ENCODE peak calls at places on chromosomes 5 and 9, in ten cellular contexts. T is GM12865; M is activated T-helper 1 cell treated with anti-CD3 and anti-CD28 coated beads, Interleukin-2, amount 50 U/mL, for 16 hours; S is stimulated activated CD4-positive, alpha-beta T cell treated with anti-CD3 and anti-CD28 coated beads, Interleukin-15, amount 100 ng/mL, for 1 hour; G is fibroblast of the aortic adventitia; Q is mucosa of gallbladder; W is anterior cingulate cortex; D is nucleus accumbens; I is coronary artery; C is uterus. Y is an unnamed sample.

GRCh38 chr5:14172149-14172795 is 29.1 kb downstream of the TRIO start:
- DNase-seq in T (peak; percentile 84), M (no peak), S (no peak), G (no peak), Q (no peak), W (no peak), D (no peak), I (no peak), C (no peak), Y (peak; percentile 10)

GRCh38 chr5:89849819-89850515 is 559.6 kb downstream of the CETN3 start:
- DNase-seq in T (peak; percentile 56), M (no peak), S (no peak), G (peak; percentile 74), Q (no peak), W (no peak), D (no peak), I (no peak), C (no peak), Y (no peak)

GRCh38 chr5:66653380-66653779 is 57.2 kb downstream of the MAST4 start:
- DNase-seq in T (no peak), M (no peak), S (no peak), G (peak; percentile 74), Q (no peak), W (no peak), D (no peak), I (no peak), C (no peak), Y (no peak)

GRCh38 chr5:81751836-81752643 is 1.1 kb upstream of the SSBP2 start:
- DNase-seq in T (no peak), M (no peak), S (no peak), G (peak; percentile 37), Q (peak; percentile 16), W (peak; percentile 58), D (no peak), I (no peak), C (no peak), Y (no peak)

GRCh38 chr5:59328801-59329296 is 564.7 kb downstream of the PDE4D start:
- DNase-seq in T (no peak), M (no peak), S (no peak), G (peak; percentile 51), Q (no peak), W (no peak), D (no peak), I (no peak), C (no peak), Y (no peak)

GRCh38 chr9:94788706-94789105 is 62.2 kb downstream of the AOPEP start:
- DNase-seq in T (no peak), M (no peak), S (no peak), G (no peak), Q (no peak), W (no peak), D (no peak), I (no peak), C (no peak), Y (no peak)

GRCh38 chr5:137279631-137280236 is 219.4 kb downstream of the SPOCK1 start:
- DNase-seq in T (no peak), M (no peak), S (no peak), G (no peak), Q (no peak), W (no peak), D (no peak), I (no peak), C (no peak), Y (no peak)

GRCh38 chr5:103256178-103256577 is 2.4 kb upstream of the MACIR start:
- DNase-seq in T (peak; percentile 33), M (no peak), S (no peak), G (no peak), Q (no peak), W (no peak), D (no peak), I (no peak), C (no peak), Y (no peak)

GRCh38 chr9:21708225-21708624 is 94.2 kb upstream of the MTAP start:
- DNase-seq in T (no peak), M (no peak), S (no peak), G (no peak), Q (no peak), W (no peak), D (no peak), I (no peak), C (no peak), Y (no peak)

Y was measured in NB4.